ENCODE peak calls at places on chromosome 20, in seven cellular contexts. L is breast epithelium; I is stimulated activated CD8-positive, alpha-beta memory T cell treated with anti-CD3 and anti-CD28 coated beads, Interleukin-4, amount 100 ng/mL, for 24 hours; B is pons; C is kidney tubule cell; G is NCI-H69; Q is LoVo. P is an unnamed sample.
A peak's percentile ranks its signal among the peaks of the same experiment; 100 is the strongest.

GRCh38 chr20:4041748-4042411 is 26.5 kb upstream of the RNF24 start:
- DNase-seq in B (no peak), C (peak; percentile 98), L (peak; percentile 89), G (peak; percentile 84), I (no peak), Q (peak; percentile 96), P (peak; percentile 100)

GRCh38 chr20:56409521-56409920 is 2.5 kb upstream of the CASS4 start:
- DNase-seq in Q (no peak), G (no peak), I (no peak), L (no peak), C (no peak), B (no peak), P (no peak)

GRCh38 chr20:38937000-38937399 is 10.8 kb downstream of the FAM83D start:
- DNase-seq in C (no peak), L (no peak), B (no peak), G (no peak), Q (no peak), I (no peak), P (no peak)

GRCh38 chr20:63434599-63435378 is 37.7 kb downstream of the KCNQ2 start:
- DNase-seq in G (peak; percentile 52), B (peak; percentile 50), Q (peak; percentile 69), C (peak; percentile 61), L (peak; percentile 23), I (peak; percentile 68), P (peak; percentile 79)

GRCh38 chr20:20837574-20838021 is 125.2 kb upstream of the RALGAPA2 start:
- DNase-seq in I (no peak), C (peak; percentile 61), B (peak; percentile 81), G (peak; percentile 93), L (no peak), Q (peak; percentile 66), P (peak; percentile 76)

GRCh38 chr20:57437672-57438330 is 46.6 kb downstream of the RBM38 start:
- DNase-seq in L (no peak), G (no peak), Q (no peak), B (no peak), C (no peak), I (no peak), P (no peak)

GRCh38 chr20:33401042-33401921 is at the start of gene CDK5RAP1:
- DNase-seq in C (peak; percentile 88), B (peak; percentile 76), Q (peak; percentile 86), G (peak; percentile 97), L (peak; percentile 69), I (peak; percentile 69), P (peak; percentile 92)

GRCh38 chr20:15638781-15639180 is 934.5 kb downstream of the KIF16B start:
- DNase-seq in G (peak; percentile 56), L (no peak), I (no peak), Q (no peak), B (no peak), C (no peak), P (no peak)

GRCh38 chr20:22509090-22509938 is 75.1 kb downstream of the FOXA2 start:
- DNase-seq in I (no peak), C (no peak), Q (no peak), L (no peak), B (no peak), G (no peak), P (no peak)

GRCh38 chr20:46011631-46012482 is 3.1 kb downstream of the MMP9 start:
- DNase-seq in G (peak; percentile 53), C (peak; percentile 83), I (no peak), Q (no peak), B (no peak), L (peak; percentile 27), P (peak; percentile 55)

GRCh38 chr20:52779125-52779524 is 193.0 kb upstream of the TSHZ2 start:
- DNase-seq in C (no peak), B (no peak), I (no peak), L (no peak), Q (no peak), G (peak; percentile 3), P (no peak)

GRCh38 chr20:37542281-37542680 is 14.6 kb upstream of the BLCAP start:
- DNase-seq in G (no peak), C (peak; percentile 61), I (no peak), L (no peak), Q (peak; percentile 44), B (no peak), P (peak; percentile 99)

GRCh38 chr20:17657079-17657825 is 24.8 kb downstream of the RRBP1 start:
- DNase-seq in G (no peak), C (no peak), I (no peak), B (no peak), Q (no peak), L (no peak), P (no peak)

GRCh38 chr20:40497781-40498691 is 191.0 kb downstream of the MAFB start:
- DNase-seq in I (no peak), L (no peak), C (no peak), Q (no peak), G (no peak), B (peak; percentile 70), P (no peak)

GRCh38 chr20:62762801-62763368 is 33.4 kb upstream of the MRGBP start:
- DNase-seq in Q (no peak), L (no peak), C (no peak), G (no peak), I (no peak), B (no peak), P (no peak)

GRCh38 chr20:44662256-44662655 is 10.8 kb upstream of the ADA start:
- DNase-seq in G (no peak), I (no peak), Q (no peak), B (no peak), L (no peak), C (no peak), P (no peak)

GRCh38 chr20:5510446-5510845 is 193.7 kb upstream of the PROKR2 start:
- DNase-seq in L (no peak), C (no peak), B (no peak), I (no peak), G (no peak), Q (no peak), P (no peak)

GRCh38 chr20:38504368-38505090 is 31.9 kb downstream of the RALGAPB start:
- DNase-seq in C (no peak), G (no peak), L (no peak), Q (no peak), I (no peak), B (no peak), P (no peak)

GRCh38 chr20:31698803-31699718 is 23.6 kb downstream of the BCL2L1 start:
- DNase-seq in G (peak; percentile 75), B (peak; percentile 94), L (peak; percentile 74), Q (peak; percentile 79), I (no peak), C (peak; percentile 97), P (peak; percentile 88)

GRCh38 chr20:38191654-38192053 is 26.6 kb upstream of the TGM2 start:
- DNase-seq in L (no peak), Q (no peak), B (no peak), C (no peak), G (no peak), I (no peak), P (no peak)

GRCh38 chr20:19403549-19403948 is 191.1 kb downstream of the SLC24A3 start:
- DNase-seq in I (no peak), L (no peak), B (no peak), G (no peak), C (no peak), Q (no peak), P (no peak)

GRCh38 chr20:1396702-1397101 is 3.8 kb upstream of the FKBP1A start:
- DNase-seq in Q (no peak), I (no peak), G (no peak), C (no peak), B (no peak), L (no peak), P (no peak)

P was measured in PC-3.